ENCODE peak calls at places on chromosomes 12 and 14, in seven cellular contexts. One of them, this sample, is unnamed.

GRCh38 chr14:43877351-43877900 is 629.7 kb downstream of the FSCB start:
- DNase-seq in activated CD4-positive, CD25-positive, alpha-beta regulatory T cell: no peak
- DNase-seq in lower leg skin: no peak
- DNase-seq in SK-N-DZ: no peak
- DNase-seq in H7: no peak
- DNase-seq in HT1080: no peak
- DNase-seq in stimulated activated naive CD8-positive, alpha-beta T cell treated with anti-CD3 and anti-CD28 coated beads, Interleukin-15, Interleukin-2, amounts not matched to agents 100 U/mL and 50 U/mL, for 24 hours: no peak
- DNase-seq in this sample: no peak

GRCh38 chr12:74646831-74647230 is 109.2 kb downstream of the ATXN7L3B start:
- DNase-seq in HT1080: peak; percentile 24
- DNase-seq in lower leg skin: no peak
- DNase-seq in SK-N-DZ: peak; percentile 23
- DNase-seq in H7: no peak
- DNase-seq in activated CD4-positive, CD25-positive, alpha-beta regulatory T cell: no peak
- DNase-seq in stimulated activated naive CD8-positive, alpha-beta T cell treated with anti-CD3 and anti-CD28 coated beads, Interleukin-15, Interleukin-2, amounts not matched to agents 100 U/mL and 50 U/mL, for 24 hours: no peak
- DNase-seq in this sample: peak; percentile 10

GRCh38 chr12:131829351-131829794 is 1.2 kb downstream of the MMP17 start:
- DNase-seq in H7: no peak
- DNase-seq in lower leg skin: peak; percentile 89
- DNase-seq in SK-N-DZ: no peak
- DNase-seq in HT1080: no peak
- DNase-seq in stimulated activated naive CD8-positive, alpha-beta T cell treated with anti-CD3 and anti-CD28 coated beads, Interleukin-15, Interleukin-2, amounts not matched to agents 100 U/mL and 50 U/mL, for 24 hours: no peak
- DNase-seq in activated CD4-positive, CD25-positive, alpha-beta regulatory T cell: no peak
- DNase-seq in this sample: no peak

GRCh38 chr14:41899416-41899815 is 292.7 kb downstream of the LRFN5 start:
- DNase-seq in H7: no peak
- DNase-seq in activated CD4-positive, CD25-positive, alpha-beta regulatory T cell: no peak
- DNase-seq in lower leg skin: no peak
- DNase-seq in HT1080: no peak
- DNase-seq in stimulated activated naive CD8-positive, alpha-beta T cell treated with anti-CD3 and anti-CD28 coated beads, Interleukin-15, Interleukin-2, amounts not matched to agents 100 U/mL and 50 U/mL, for 24 hours: no peak
- DNase-seq in SK-N-DZ: no peak
- DNase-seq in this sample: no peak

GRCh38 chr12:125386652-125387051 is 321.4 kb downstream of the AACS start:
- DNase-seq in H7: no peak
- DNase-seq in lower leg skin: no peak
- DNase-seq in HT1080: no peak
- DNase-seq in stimulated activated naive CD8-positive, alpha-beta T cell treated with anti-CD3 and anti-CD28 coated beads, Interleukin-15, Interleukin-2, amounts not matched to agents 100 U/mL and 50 U/mL, for 24 hours: no peak
- DNase-seq in activated CD4-positive, CD25-positive, alpha-beta regulatory T cell: no peak
- DNase-seq in SK-N-DZ: no peak
- DNase-seq in this sample: peak; percentile 20

GRCh38 chr14:103734081-103734888 is 18.7 kb downstream of the ZFYVE21 start:
- DNase-seq in SK-N-DZ: no peak
- DNase-seq in activated CD4-positive, CD25-positive, alpha-beta regulatory T cell: no peak
- DNase-seq in lower leg skin: no peak
- DNase-seq in stimulated activated naive CD8-positive, alpha-beta T cell treated with anti-CD3 and anti-CD28 coated beads, Interleukin-15, Interleukin-2, amounts not matched to agents 100 U/mL and 50 U/mL, for 24 hours: no peak
- DNase-seq in HT1080: no peak
- DNase-seq in H7: peak; percentile 57
- DNase-seq in this sample: no peak

GRCh38 chr14:102461490-102462317 is 47.9 kb downstream of the ANKRD9 start:
- DNase-seq in HT1080: no peak
- DNase-seq in H7: no peak
- DNase-seq in lower leg skin: no peak
- DNase-seq in activated CD4-positive, CD25-positive, alpha-beta regulatory T cell: no peak
- DNase-seq in stimulated activated naive CD8-positive, alpha-beta T cell treated with anti-CD3 and anti-CD28 coated beads, Interleukin-15, Interleukin-2, amounts not matched to agents 100 U/mL and 50 U/mL, for 24 hours: no peak
- DNase-seq in SK-N-DZ: no peak
- DNase-seq in this sample: peak; percentile 24

GRCh38 chr14:88804035-88804434 is 11.3 kb upstream of the EML5 start:
- DNase-seq in HT1080: peak; percentile 52
- DNase-seq in activated CD4-positive, CD25-positive, alpha-beta regulatory T cell: no peak
- DNase-seq in H7: no peak
- DNase-seq in stimulated activated naive CD8-positive, alpha-beta T cell treated with anti-CD3 and anti-CD28 coated beads, Interleukin-15, Interleukin-2, amounts not matched to agents 100 U/mL and 50 U/mL, for 24 hours: no peak
- DNase-seq in lower leg skin: no peak
- DNase-seq in SK-N-DZ: no peak
- DNase-seq in this sample: no peak

GRCh38 chr14:24233538-24233866 is 773 bp downstream of the GMPR2 start:
- DNase-seq in HT1080: no peak
- DNase-seq in activated CD4-positive, CD25-positive, alpha-beta regulatory T cell: no peak
- DNase-seq in SK-N-DZ: no peak
- DNase-seq in H7: no peak
- DNase-seq in lower leg skin: peak; percentile 68
- DNase-seq in stimulated activated naive CD8-positive, alpha-beta T cell treated with anti-CD3 and anti-CD28 coated beads, Interleukin-15, Interleukin-2, amounts not matched to agents 100 U/mL and 50 U/mL, for 24 hours: peak; percentile 31
- DNase-seq in this sample: peak; percentile 24

GRCh38 chr12:120651821-120652220 is 11.4 kb downstream of the CABP1 start:
- DNase-seq in H7: peak; percentile 22
- DNase-seq in HT1080: no peak
- DNase-seq in SK-N-DZ: no peak
- DNase-seq in activated CD4-positive, CD25-positive, alpha-beta regulatory T cell: no peak
- DNase-seq in stimulated activated naive CD8-positive, alpha-beta T cell treated with anti-CD3 and anti-CD28 coated beads, Interleukin-15, Interleukin-2, amounts not matched to agents 100 U/mL and 50 U/mL, for 24 hours: no peak
- DNase-seq in lower leg skin: no peak
- DNase-seq in this sample: no peak

GRCh38 chr12:43277630-43278267 is 274.3 kb downstream of the ADAMTS20 start:
- DNase-seq in lower leg skin: no peak
- DNase-seq in H7: no peak
- DNase-seq in HT1080: peak; percentile 23
- DNase-seq in activated CD4-positive, CD25-positive, alpha-beta regulatory T cell: no peak
- DNase-seq in SK-N-DZ: no peak
- DNase-seq in stimulated activated naive CD8-positive, alpha-beta T cell treated with anti-CD3 and anti-CD28 coated beads, Interleukin-15, Interleukin-2, amounts not matched to agents 100 U/mL and 50 U/mL, for 24 hours: no peak
- DNase-seq in this sample: peak; percentile 42

GRCh38 chr14:97306133-97306784 is 509.1 kb downstream of the VRK1 start:
- DNase-seq in lower leg skin: no peak
- DNase-seq in HT1080: no peak
- DNase-seq in activated CD4-positive, CD25-positive, alpha-beta regulatory T cell: no peak
- DNase-seq in SK-N-DZ: no peak
- DNase-seq in stimulated activated naive CD8-positive, alpha-beta T cell treated with anti-CD3 and anti-CD28 coated beads, Interleukin-15, Interleukin-2, amounts not matched to agents 100 U/mL and 50 U/mL, for 24 hours: no peak
- DNase-seq in H7: no peak
- DNase-seq in this sample: no peak

GRCh38 chr12:46946137-46946536 is 120.3 kb upstream of the SLC38A4 start:
- DNase-seq in SK-N-DZ: no peak
- DNase-seq in stimulated activated naive CD8-positive, alpha-beta T cell treated with anti-CD3 and anti-CD28 coated beads, Interleukin-15, Interleukin-2, amounts not matched to agents 100 U/mL and 50 U/mL, for 24 hours: no peak
- DNase-seq in lower leg skin: no peak
- DNase-seq in H7: no peak
- DNase-seq in HT1080: peak; percentile 74
- DNase-seq in activated CD4-positive, CD25-positive, alpha-beta regulatory T cell: no peak
- DNase-seq in this sample: no peak

GRCh38 chr12:50101663-50102062 is 2.1 kb upstream of the GPD1 start:
- DNase-seq in H7: peak; percentile 85
- DNase-seq in stimulated activated naive CD8-positive, alpha-beta T cell treated with anti-CD3 and anti-CD28 coated beads, Interleukin-15, Interleukin-2, amounts not matched to agents 100 U/mL and 50 U/mL, for 24 hours: no peak
- DNase-seq in SK-N-DZ: no peak
- DNase-seq in activated CD4-positive, CD25-positive, alpha-beta regulatory T cell: no peak
- DNase-seq in lower leg skin: no peak
- DNase-seq in HT1080: peak; percentile 42
- DNase-seq in this sample: peak; percentile 93

GRCh38 chr12:53942467-53942997 is 3.9 kb downstream of the HOXC13 start:
- DNase-seq in HT1080: no peak
- DNase-seq in SK-N-DZ: no peak
- DNase-seq in lower leg skin: no peak
- DNase-seq in H7: no peak
- DNase-seq in activated CD4-positive, CD25-positive, alpha-beta regulatory T cell: no peak
- DNase-seq in stimulated activated naive CD8-positive, alpha-beta T cell treated with anti-CD3 and anti-CD28 coated beads, Interleukin-15, Interleukin-2, amounts not matched to agents 100 U/mL and 50 U/mL, for 24 hours: no peak
- DNase-seq in this sample: no peak

GRCh38 chr12:25434493-25434892 is 118.6 kb downstream of the LMNTD1 start:
- DNase-seq in SK-N-DZ: no peak
- DNase-seq in activated CD4-positive, CD25-positive, alpha-beta regulatory T cell: no peak
- DNase-seq in HT1080: no peak
- DNase-seq in H7: no peak
- DNase-seq in stimulated activated naive CD8-positive, alpha-beta T cell treated with anti-CD3 and anti-CD28 coated beads, Interleukin-15, Interleukin-2, amounts not matched to agents 100 U/mL and 50 U/mL, for 24 hours: no peak
- DNase-seq in lower leg skin: no peak
- DNase-seq in this sample: peak; percentile 61